ENCODE peak calls at places on chromosomes 7 and 10, in six cellular contexts. T is IMR-90; J is Caco-2; Q is brain microvascular endothelial cell; R is lower leg skin; D is activated CD8-positive, alpha-beta T cell treated with anti-CD3 and anti-CD28 coated beads for 36 hours. Z is an unnamed sample.

GRCh38 chr10:1698185-1698584 is 39.1 kb downstream of the ADARB2 start:
- DNase-seq in J (no peak), T (no peak), R (no peak), D (no peak), Q (no peak), Z (no peak)

GRCh38 chr7:26794541-26794940 is 69.8 kb downstream of the SKAP2 start:
- DNase-seq in J (no peak), Q (no peak), D (no peak), T (no peak), R (no peak), Z (no peak)

GRCh38 chr10:123417414-123417813 is 248.7 kb upstream of the GPR26 start:
- DNase-seq in D (no peak), J (no peak), T (no peak), Q (no peak), R (no peak), Z (no peak)

GRCh38 chr10:12656518-12657142 is 307.3 kb downstream of the CAMK1D start:
- DNase-seq in T (peak; percentile 75), R (no peak), D (no peak), Q (peak; percentile 47), J (peak; percentile 49), Z (no peak)

GRCh38 chr10:97596101-97597055 is 6.9 kb downstream of the C10orf62 start:
- DNase-seq in Q (peak; percentile 76), T (peak; percentile 86), R (peak; percentile 79), D (no peak), J (no peak), Z (no peak)

GRCh38 chr7:149728491-149729375 is 44.7 kb downstream of the ZNF467 start:
- DNase-seq in J (no peak), Q (no peak), R (no peak), D (no peak), T (no peak), Z (peak; percentile 79)

GRCh38 chr10:69630651-69631400 is 779 bp downstream of the FAM241B start:
- DNase-seq in T (no peak), Q (no peak), R (peak; percentile 7), J (no peak), D (no peak), Z (peak; percentile 75)

GRCh38 chr7:19972872-19973271 is 199.5 kb upstream of the TMEM196 start:
- DNase-seq in T (no peak), J (no peak), D (no peak), Q (no peak), R (no peak), Z (no peak)

GRCh38 chr7:116113310-116113709 is 82.7 kb upstream of the TFEC start:
- DNase-seq in Q (no peak), R (no peak), D (no peak), T (no peak), J (no peak), Z (no peak)

GRCh38 chr10:3960496-3960895 is 175.5 kb upstream of the KLF6 start:
- DNase-seq in J (no peak), Q (no peak), D (peak; percentile 35), T (no peak), R (no peak), Z (no peak)

GRCh38 chr10:33277135-33277536 is 57.3 kb downstream of the NRP1 start:
- DNase-seq in T (peak; percentile 47), J (no peak), Q (peak; percentile 65), D (no peak), R (peak; percentile 49), Z (no peak)

GRCh38 chr10:12541446-12542067 is 192.2 kb downstream of the CAMK1D start:
- DNase-seq in D (no peak), J (no peak), Q (no peak), R (no peak), T (no peak), Z (no peak)

GRCh38 chr10:124612611-124613498 is 131.3 kb downstream of the FAM53B start:
- DNase-seq in T (peak; percentile 15), D (peak; percentile 57), Q (peak; percentile 18), J (no peak), R (no peak), Z (no peak)

GRCh38 chr7:114409750-114410149 is 4.9 kb upstream of the FOXP2 start:
- DNase-seq in R (no peak), D (no peak), J (no peak), Q (peak; percentile 43), T (peak; percentile 66), Z (no peak)

GRCh38 chr10:78065616-78066410 is 32.1 kb downstream of the RPS24 start:
- DNase-seq in R (no peak), Q (no peak), J (no peak), T (no peak), D (no peak), Z (no peak)

GRCh38 chr10:73159038-73159648 is 8.7 kb downstream of the ECD start:
- DNase-seq in R (peak; percentile 46), T (peak; percentile 55), Q (peak; percentile 57), J (peak; percentile 80), D (peak; percentile 76), Z (no peak)

GRCh38 chr7:29808075-29808786 is 1.9 kb downstream of the WIPF3 start:
- DNase-seq in J (no peak), R (no peak), T (no peak), Q (no peak), D (no peak), Z (no peak)

GRCh38 chr10:10320981-10321380 is 696.7 kb upstream of the CELF2 start:
- DNase-seq in T (peak; percentile 71), Q (peak; percentile 68), D (no peak), R (no peak), J (no peak), Z (no peak)

GRCh38 chr10:122044713-122045112 is 55.8 kb downstream of the TACC2 start:
- DNase-seq in Q (peak; percentile 17), T (peak; percentile 53), R (peak; percentile 55), D (no peak), J (no peak), Z (no peak)

GRCh38 chr7:69172357-69173098 is 425.7 kb upstream of the AUTS2 start:
- DNase-seq in Q (no peak), J (no peak), D (no peak), T (no peak), R (no peak), Z (no peak)

GRCh38 chr7:123712619-123713018 is 36.2 kb downstream of the WASL start:
- DNase-seq in T (peak; percentile 69), Q (no peak), R (no peak), D (no peak), J (no peak), Z (no peak)

DNA sequence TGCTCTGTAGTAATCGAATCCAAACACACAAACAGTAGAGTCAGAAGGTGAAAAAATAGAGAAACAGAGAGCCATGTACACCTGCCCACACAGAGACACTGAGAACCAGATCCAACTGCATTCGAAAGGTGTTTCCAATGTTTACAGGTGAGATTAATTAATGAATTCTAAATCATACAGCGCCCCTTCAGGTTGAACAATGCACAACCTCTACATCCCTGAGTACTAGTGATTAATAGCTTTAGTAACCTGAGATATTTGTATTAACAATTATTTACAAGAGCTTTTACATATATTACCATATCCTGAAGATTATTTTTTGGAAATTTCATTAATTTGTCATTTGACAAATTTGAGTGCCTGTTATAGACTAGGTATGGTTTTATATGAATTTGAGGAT is 7.6 kb upstream of the MRC1 start:
- DNase-seq in D (peak; percentile 7), T (no peak), J (no peak), Q (no peak), R (no peak), Z (no peak)
- TF ChIP-seq CTCF in D (no peak), T (no peak), J (no peak), Q (no peak), R (no peak), Z (no peak)

GRCh38 chr7:130957140-130957513 is 223.1 kb upstream of the KLF14 start:
- DNase-seq in D (no peak), T (no peak), Q (no peak), J (no peak), R (no peak), Z (no peak)

GRCh38 chr7:130956417-130957139 is 222.6 kb upstream of the KLF14 start:
- DNase-seq in Q (no peak), D (no peak), T (peak; percentile 70), J (no peak), R (no peak), Z (no peak)

GRCh38 chr7:130953193-130953592 is 219.2 kb upstream of the KLF14 start:
- DNase-seq in Q (no peak), T (no peak), J (no peak), D (no peak), R (no peak), Z (no peak)

GRCh38 chr7:130955560-130955919 is 221.5 kb upstream of the KLF14 start:
- DNase-seq in J (no peak), R (no peak), D (no peak), T (no peak), Q (no peak), Z (no peak)

DNA sequence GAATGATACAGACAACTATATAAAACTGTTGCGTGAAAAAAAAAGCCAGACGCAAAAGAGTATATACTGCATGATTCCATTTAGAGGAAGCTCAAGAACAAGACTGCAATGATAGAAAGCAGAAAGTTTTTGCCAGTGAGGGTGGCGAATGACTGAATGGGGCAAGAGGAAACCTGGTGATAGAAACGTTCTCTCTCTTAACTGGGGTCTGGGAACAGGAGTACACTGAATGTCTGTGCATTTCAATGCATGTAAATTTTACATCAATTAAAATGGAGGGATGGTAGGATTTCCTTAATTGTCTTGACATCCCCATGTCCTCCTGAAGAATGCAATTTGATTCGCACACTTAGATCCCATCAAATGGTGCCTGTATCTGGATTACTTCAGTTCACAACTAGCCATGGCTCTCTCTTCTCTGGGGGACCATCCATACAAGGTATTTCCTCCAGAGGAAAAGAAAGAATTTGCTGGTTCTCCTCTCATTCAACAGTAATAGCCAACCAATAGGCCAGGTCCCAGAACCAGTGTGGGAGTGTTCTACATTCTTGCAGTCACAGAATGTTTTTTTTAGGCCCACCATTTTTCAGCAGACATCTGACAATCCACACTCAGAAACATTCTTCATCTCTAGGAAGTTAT is 221.0 kb upstream of the KLF14 start:
- DNase-seq in J (no peak), D (no peak), Q (no peak), T (no peak), R (no peak), Z (no peak)
- TF ChIP-seq CTCF in J (no peak), D (no peak), Q (no peak), T (no peak), R (no peak), Z (no peak)

DNA sequence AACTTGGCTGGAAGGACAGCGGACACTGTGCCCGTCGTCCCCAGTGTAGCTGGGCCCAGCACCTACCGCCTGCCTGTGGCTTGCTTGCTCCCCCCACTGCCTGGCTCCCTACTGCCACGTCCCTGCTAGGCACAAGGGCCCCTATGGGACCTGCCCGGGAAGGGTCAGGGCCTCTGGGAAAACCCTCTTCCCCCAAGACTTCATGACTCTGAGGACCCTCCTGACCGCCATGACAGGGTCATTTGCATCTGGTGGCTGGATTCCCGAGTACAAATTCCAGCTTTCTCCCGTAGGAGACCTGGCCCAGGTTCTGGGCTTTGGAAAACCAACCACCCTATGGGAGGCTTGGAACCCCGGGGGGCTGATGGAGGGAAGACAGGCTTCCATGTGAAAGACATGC is 1.4 kb upstream of the MMD2 start:
- DNase-seq in T (no peak), R (no peak), D (no peak), Q (no peak), J (no peak), Z (no peak)
- TF ChIP-seq CTCF in T (no peak), R (no peak), D (no peak), Q (no peak), J (no peak), Z (no peak)

GRCh38 chr7:157474685-157475084 is 137.9 kb downstream of the DNAJB6 start:
- DNase-seq in D (peak; percentile 51), Q (no peak), T (no peak), R (no peak), J (peak; percentile 48), Z (peak; percentile 85)
- TF ChIP-seq CTCF in D (peak; percentile 65), Q (peak; percentile 51), T (peak; percentile 35), R (no peak), J (peak; percentile 35), Z (no peak)

Z was measured in osteocyte.